ENCODE peak calls at places on chromosomes 11 and 22, in six cellular contexts. B, X, U, C, R and N are unnamed samples.

GRCh38 chr11:133966924-133967598 is 10.3 kb upstream of the IGSF9B start:
- DNase-seq in R (no peak), U (no peak), X (no peak), B (peak; percentile 56), C (peak; percentile 44), N (peak; percentile 53)

GRCh38 chr22:32649515-32650200 is 151.8 kb upstream of the TIMP3 start:
- DNase-seq in X (no peak), U (no peak), C (no peak), B (no peak), R (peak; percentile 22), N (no peak)

GRCh38 chr11:1970956-1971355 is 23.8 kb downstream of the MRPL23 start:
- DNase-seq in B (no peak), R (no peak), X (no peak), C (no peak), U (no peak), N (no peak)

GRCh38 chr11:62614275-62614674 is 1.2 kb downstream of the ROM1 start:
- DNase-seq in X (no peak), R (no peak), C (no peak), U (peak; percentile 50), B (no peak), N (no peak)

GRCh38 chr11:125376117-125376516 is 119.9 kb downstream of the FEZ1 start:
- DNase-seq in U (no peak), C (no peak), B (no peak), X (no peak), R (no peak), N (no peak)

GRCh38 chr22:32557424-32557823 is 82.8 kb downstream of the FBXO7 start:
- DNase-seq in X (no peak), C (no peak), R (no peak), U (no peak), B (no peak), N (no peak)

GRCh38 chr11:95680169-95680929 is 109.2 kb downstream of the FAM76B start:
- DNase-seq in B (no peak), X (no peak), C (no peak), U (no peak), R (no peak), N (no peak)

GRCh38 chr11:64792482-64792881 is 10.5 kb downstream of the MAP4K2 start:
- DNase-seq in U (no peak), B (no peak), X (no peak), R (no peak), C (no peak), N (no peak)

GRCh38 chr11:78424334-78425270 is 7.0 kb upstream of the GAB2 start:
- DNase-seq in B (no peak), C (no peak), X (no peak), U (no peak), R (no peak), N (no peak)

GRCh38 chr11:64900263-64900678 is 16.7 kb downstream of the ATG2A start:
- DNase-seq in X (no peak), B (peak; percentile 59), U (peak; percentile 78), R (no peak), C (no peak), N (peak; percentile 55)

GRCh38 chr22:49767355-49768062 is 60.2 kb downstream of the BRD1 start:
- DNase-seq in C (no peak), X (peak; percentile 2), R (peak; percentile 35), U (peak; percentile 28), B (peak; percentile 7), N (no peak)

GRCh38 chr22:44133901-44134511 is 46.7 kb upstream of the PARVG start:
- DNase-seq in U (no peak), C (peak; percentile 35), R (no peak), B (no peak), X (no peak), N (no peak)

GRCh38 chr11:67345949-67346819 is 7.2 kb downstream of the POLD4 start:
- DNase-seq in U (peak; percentile 77), R (no peak), X (no peak), C (no peak), B (no peak), N (no peak)

GRCh38 chr11:2590951-2591754 is 108.6 kb downstream of the KCNQ1OT1 start:
- DNase-seq in C (peak; percentile 78), R (no peak), U (no peak), B (no peak), X (no peak), N (no peak)

GRCh38 chr22:44996648-44997047 is 13.2 kb downstream of the PHF21B start:
- DNase-seq in C (no peak), U (no peak), X (no peak), R (no peak), B (no peak), N (no peak)

GRCh38 chr11:96242191-96242845 is 100.7 kb downstream of the MAML2 start:
- DNase-seq in X (no peak), R (no peak), C (no peak), B (no peak), U (no peak), N (no peak)

GRCh38 chr11:96238563-96239166 is 104.3 kb downstream of the MAML2 start:
- DNase-seq in X (no peak), U (no peak), C (no peak), B (no peak), R (no peak), N (no peak)

GRCh38 chr11:86990520-86990919 is 35.3 kb upstream of the FZD4 start:
- DNase-seq in B (no peak), C (no peak), X (no peak), R (peak; percentile 20), U (peak; percentile 3), N (no peak)

GRCh38 chr22:24685804-24686203 is 82.8 kb downstream of the GGT1 start:
- DNase-seq in U (no peak), B (no peak), X (no peak), R (no peak), C (no peak), N (no peak)

GRCh38 chr11:38582151-38582550 is 1984.1 kb upstream of the RAG2 start:
- DNase-seq in U (no peak), C (no peak), B (no peak), X (no peak), R (peak; percentile 5), N (no peak)

GRCh38 chr22:19763141-19764049 is 2.8 kb downstream of the TBX1 start:
- DNase-seq in B (no peak), C (no peak), X (no peak), U (no peak), R (no peak), N (no peak)